ENCODE peak calls at places on chromosomes 11 and 22, in eight cellular contexts. X, H, N, U, E, A, M and I are unnamed samples.

GRCh38 chr11:19790831-19791552 is 78.4 kb downstream of the NAV2 start:
- DNase-seq in X (no peak), H (no peak), N (no peak), U (no peak), E (no peak), A (no peak), M (no peak), I (no peak)

GRCh38 chr22:24968066-24968561 is 15.6 kb downstream of the KIAA1671 start:
- DNase-seq in X (no peak), H (no peak), N (no peak), U (no peak), E (no peak), A (peak), M (no peak), I (no peak)

GRCh38 chr11:108221981-108222685 is at the start of gene NPAT:
- DNase-seq in X (no peak), H (no peak), N (no peak), U (no peak), E (no peak), A (no peak), M (no peak), I (no peak)

GRCh38 chr11:107550304-107550703 is 15.2 kb downstream of the ALKBH8 start:
- DNase-seq in X (no peak), H (no peak), N (no peak), U (no peak), E (no peak), A (no peak), M (no peak), I (no peak)

GRCh38 chr11:111777094-111778046 is 11.2 kb upstream of the PPP2R1B start:
- DNase-seq in X (peak), H (peak), N (peak), U (no peak), E (no peak), A (peak), M (peak), I (no peak)

GRCh38 chr11:73314121-73314948 is 6.3 kb downstream of the ARHGEF17 start:
- DNase-seq in X (peak), H (peak), N (peak), U (no peak), E (peak), A (no peak), M (no peak), I (no peak)

GRCh38 chr11:831132-831864 is 1.5 kb upstream of the CD151 start:
- DNase-seq in X (no peak), H (peak), N (no peak), U (no peak), E (no peak), A (no peak), M (no peak), I (no peak)

GRCh38 chr11:85236211-85236610 is 390.9 kb downstream of the DLG2 start:
- DNase-seq in X (no peak), H (no peak), N (no peak), U (no peak), E (no peak), A (no peak), M (no peak), I (no peak)

GRCh38 chr11:27722117-27722844 is 22.0 kb upstream of the BDNF start:
- DNase-seq in X (peak), H (peak), N (no peak), U (no peak), E (no peak), A (peak), M (no peak), I (no peak)

GRCh38 chr11:96055706-96056387 is 131.9 kb upstream of the MTMR2 start:
- DNase-seq in X (no peak), H (peak), N (no peak), U (no peak), E (no peak), A (peak), M (no peak), I (no peak)

GRCh38 chr11:21988477-21988876 is 204.4 kb upstream of the ANO5 start:
- DNase-seq in X (peak), H (no peak), N (no peak), U (no peak), E (no peak), A (no peak), M (no peak), I (no peak)

GRCh38 chr22:32708835-32709234 is 92.7 kb upstream of the TIMP3 start:
- DNase-seq in X (no peak), H (peak), N (no peak), U (no peak), E (no peak), A (peak), M (no peak), I (no peak)

GRCh38 chr22:48807155-48807554 is 1020.5 kb downstream of the BRD1 start:
- DNase-seq in X (no peak), H (no peak), N (no peak), U (no peak), E (peak), A (no peak), M (no peak), I (no peak)

GRCh38 chr11:110479445-110480101 is 49.8 kb downstream of the FDX1 start:
- DNase-seq in X (peak), H (peak), N (no peak), U (no peak), E (no peak), A (peak), M (no peak), I (no peak)

GRCh38 chr22:18148508-18148965 is 1.4 kb upstream of the USP18 start:
- DNase-seq in X (peak), H (no peak), N (no peak), U (no peak), E (peak), A (no peak), M (no peak), I (no peak)

GRCh38 chr11:64015935-64016468 is 19.7 kb upstream of the FLRT1 start:
- DNase-seq in X (no peak), H (no peak), N (no peak), U (no peak), E (no peak), A (no peak), M (no peak), I (no peak)

GRCh38 chr11:74627381-74627780 is 35.0 kb downstream of the POLD3 start:
- DNase-seq in X (no peak), H (no peak), N (no peak), U (no peak), E (no peak), A (no peak), M (no peak), I (no peak)

GRCh38 chr22:29503811-29504372 is 23.9 kb downstream of the NEFH start:
- DNase-seq in X (peak), H (peak), N (peak), U (no peak), E (no peak), A (peak), M (no peak), I (no peak)

GRCh38 chr11:73367482-73368024 is 8.6 kb upstream of the RELT start:
- DNase-seq in X (no peak), H (no peak), N (no peak), U (no peak), E (no peak), A (no peak), M (no peak), I (no peak)

GRCh38 chr22:24106385-24107381 is 74.6 kb upstream of the SUSD2 start:
- DNase-seq in X (no peak), H (no peak), N (peak), U (no peak), E (no peak), A (peak), M (no peak), I (no peak)

GRCh38 chr11:33965032-33965431 is 73.2 kb upstream of the LMO2 start:
- DNase-seq in X (no peak), H (no peak), N (no peak), U (no peak), E (no peak), A (no peak), M (no peak), I (no peak)

GRCh38 chr11:93568726-93569125 is 25.5 kb upstream of the SMCO4 start:
- DNase-seq in X (no peak), H (no peak), N (no peak), U (no peak), E (no peak), A (no peak), M (no peak), I (no peak)

GRCh38 chr22:50262460-50262911 is 1.0 kb upstream of the MAPK12 start:
- DNase-seq in X (no peak), H (no peak), N (no peak), U (no peak), E (no peak), A (no peak), M (no peak), I (no peak)

GRCh38 chr11:67293090-67293489 is 4.0 kb downstream of the ANKRD13D start:
- DNase-seq in X (no peak), H (peak), N (no peak), U (no peak), E (no peak), A (no peak), M (no peak), I (no peak)

GRCh38 chr22:43910178-43910695 is 13.4 kb upstream of the PNPLA3 start:
- DNase-seq in X (no peak), H (no peak), N (no peak), U (no peak), E (no peak), A (no peak), M (no peak), I (no peak)

GRCh38 chr11:62104816-62105610 is 18.8 kb upstream of the INCENP start:
- DNase-seq in X (no peak), H (peak), N (peak), U (no peak), E (no peak), A (peak), M (no peak), I (no peak)

GRCh38 chr22:20238567-20239062 is 29.5 kb downstream of the RTN4R start:
- DNase-seq in X (peak), H (no peak), N (peak), U (no peak), E (peak), A (peak), M (no peak), I (no peak)

GRCh38 chr11:105144887-105145286 is 5.3 kb upstream of the CARD18 start:
- DNase-seq in X (no peak), H (peak), N (no peak), U (no peak), E (no peak), A (peak), M (no peak), I (no peak)

GRCh38 chr22:28141614-28142013 is 222.6 kb upstream of the PITPNB start:
- DNase-seq in X (no peak), H (peak), N (no peak), U (no peak), E (no peak), A (peak), M (no peak), I (no peak)

GRCh38 chr22:49775191-49776052 is 52.3 kb downstream of the BRD1 start:
- DNase-seq in X (no peak), H (no peak), N (no peak), U (no peak), E (no peak), A (no peak), M (no peak), I (no peak)

GRCh38 chr22:44172370-44173108 is 8.2 kb upstream of the PARVG start:
- DNase-seq in X (no peak), H (no peak), N (peak), U (peak), E (peak), A (no peak), M (peak), I (peak)

GRCh38 chr22:37674951-37675929 is at the start of gene LGALS1:
- DNase-seq in X (peak), H (peak), N (peak), U (peak), E (peak), A (peak), M (no peak), I (peak)
- TF ChIP-seq CTCF in X (no peak), H (no peak), N (no peak), U (peak), E (no peak), A (peak), M (no peak), I (no peak)

DNA sequence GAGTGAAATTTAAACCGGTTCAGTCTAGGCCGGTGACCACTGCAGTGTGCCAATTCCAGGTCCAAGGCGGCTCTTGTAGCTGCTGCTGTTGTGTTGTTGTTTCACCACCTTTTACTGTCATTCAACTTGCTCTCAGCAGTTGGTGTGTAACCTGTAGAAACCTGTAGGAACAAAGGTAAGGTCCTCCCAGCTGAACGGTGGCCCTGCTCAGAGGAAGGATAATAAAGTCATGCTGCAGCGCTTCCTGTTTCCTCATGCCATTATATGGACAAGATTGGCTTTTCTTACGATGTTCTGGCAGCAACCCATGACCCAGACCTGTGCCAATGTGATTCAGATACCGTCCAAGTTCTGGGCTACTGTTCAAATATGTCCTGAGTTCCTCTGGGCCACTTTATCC is 13.4 kb downstream of the FAM181B start:
- DNase-seq in X (no peak), H (no peak), N (no peak), U (no peak), E (no peak), A (no peak), M (no peak), I (no peak)
- TF ChIP-seq CTCF in X (no peak), H (no peak), N (no peak), U (no peak), E (no peak), A (no peak), M (no peak), I (no peak)

GRCh38 chr11:17906436-17906835 is 106.4 kb downstream of the SERGEF start:
- DNase-seq in X (peak), H (no peak), N (no peak), U (no peak), E (no peak), A (no peak), M (no peak), I (no peak)
- TF ChIP-seq CTCF in X (peak), H (peak), N (no peak), U (no peak), E (no peak), A (peak), M (peak), I (no peak)

GRCh38 chr11:119015054-119015611 is 3.0 kb downstream of the RPS25 start:
- DNase-seq in X (peak), H (no peak), N (no peak), U (no peak), E (no peak), A (no peak), M (no peak), I (no peak)
- TF ChIP-seq CTCF in X (peak), H (peak), N (no peak), U (no peak), E (no peak), A (no peak), M (peak), I (no peak)

GRCh38 chr11:14645247-14645912 is 1.8 kb downstream of the PDE3B start:
- DNase-seq in X (no peak), H (peak), N (no peak), U (no peak), E (no peak), A (peak), M (no peak), I (no peak)

GRCh38 chr11:14644396-14645246 is 1.0 kb downstream of the PDE3B start:
- DNase-seq in X (peak), H (no peak), N (peak), U (no peak), E (peak), A (peak), M (no peak), I (no peak)

GRCh38 chr11:14642873-14643696 is 519 bp upstream of the PDE3B start:
- DNase-seq in X (no peak), H (no peak), N (no peak), U (no peak), E (peak), A (no peak), M (no peak), I (no peak)

GRCh38 chr11:14642453-14642852 is 1.2 kb upstream of the PDE3B start:
- DNase-seq in X (no peak), H (no peak), N (no peak), U (no peak), E (no peak), A (no peak), M (no peak), I (no peak)

DNA sequence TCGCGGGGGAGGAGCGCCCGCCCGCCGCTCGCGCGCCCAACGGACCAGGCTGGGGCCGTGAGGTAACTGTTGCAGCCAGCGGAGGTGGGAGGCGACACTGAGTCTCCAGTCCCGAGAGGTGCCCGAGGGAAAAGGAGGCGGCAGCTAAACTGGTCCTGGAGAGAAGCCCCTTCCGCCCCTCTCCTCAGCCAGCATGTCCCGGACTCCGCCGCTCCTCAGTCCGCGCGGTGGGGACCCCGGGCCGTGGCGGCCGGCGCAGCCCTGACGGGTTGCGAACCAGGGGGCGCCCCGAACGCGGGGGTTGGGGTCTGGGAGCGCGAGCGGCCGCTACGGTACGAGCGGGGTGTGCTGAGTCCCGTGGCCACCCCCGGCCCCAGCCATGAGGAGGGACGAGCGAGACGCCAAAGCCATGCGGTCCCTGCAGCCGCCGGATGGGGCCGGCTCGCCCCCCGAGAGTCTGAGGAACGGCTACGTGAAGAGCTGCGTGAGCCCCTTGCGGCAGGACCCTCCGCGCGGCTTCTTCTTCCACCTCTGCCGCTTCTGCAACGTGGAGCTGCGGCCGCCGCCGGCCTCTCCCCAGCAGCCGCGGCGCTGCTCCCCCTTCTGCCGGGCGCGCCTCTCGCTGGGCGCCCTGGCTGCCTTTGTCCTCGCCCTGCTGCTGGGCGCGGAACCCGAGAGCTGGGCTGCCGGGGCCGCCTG is at the start of gene PDE3B:
- DNase-seq in X (peak), H (peak), N (peak), U (no peak), E (peak), A (peak), M (no peak), I (peak)
- TF ChIP-seq CTCF in X (peak), H (no peak), N (no peak), U (no peak), E (peak), A (no peak), M (peak), I (peak)

GRCh38 chr11:17498058-17498457 is 21.4 kb upstream of the ABCC8 start:
- DNase-seq in X (no peak), H (no peak), N (no peak), U (no peak), E (no peak), A (no peak), M (no peak), I (no peak)

GRCh38 chr11:17496406-17496805 is 19.8 kb upstream of the ABCC8 start:
- DNase-seq in X (no peak), H (no peak), N (no peak), U (no peak), E (no peak), A (peak), M (no peak), I (no peak)

GRCh38 chr11:17500673-17501072 is 24.0 kb upstream of the ABCC8 start:
- DNase-seq in X (no peak), H (no peak), N (no peak), U (no peak), E (no peak), A (no peak), M (no peak), I (no peak)

GRCh38 chr11:17502630-17503029 is 26.0 kb upstream of the ABCC8 start:
- DNase-seq in X (no peak), H (no peak), N (no peak), U (no peak), E (no peak), A (no peak), M (no peak), I (no peak)

DNA sequence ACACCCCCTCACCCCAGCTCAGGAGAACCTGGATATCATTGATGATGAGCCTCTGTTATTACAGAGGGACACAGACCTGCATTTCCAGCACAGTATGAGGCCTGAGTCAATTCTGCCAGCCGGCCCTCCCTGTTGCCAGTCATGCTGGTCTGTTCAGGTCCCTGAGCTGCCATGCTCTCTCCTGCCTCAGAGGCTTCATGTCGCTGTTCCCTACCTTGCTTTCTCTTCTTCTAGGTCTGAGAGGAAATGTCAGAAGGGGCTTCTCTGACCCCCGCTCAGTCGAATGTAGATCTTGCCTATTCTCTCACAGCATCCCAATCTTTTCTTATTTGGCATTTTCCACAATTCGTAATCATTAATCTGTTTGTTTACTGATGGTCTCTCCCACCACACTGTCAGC is 21.8 kb upstream of the ABCC8 start:
- DNase-seq in X (no peak), H (no peak), N (no peak), U (no peak), E (no peak), A (no peak), M (no peak), I (no peak)
- TF ChIP-seq CTCF in X (no peak), H (peak), N (no peak), U (no peak), E (no peak), A (peak), M (peak), I (peak)

DNA sequence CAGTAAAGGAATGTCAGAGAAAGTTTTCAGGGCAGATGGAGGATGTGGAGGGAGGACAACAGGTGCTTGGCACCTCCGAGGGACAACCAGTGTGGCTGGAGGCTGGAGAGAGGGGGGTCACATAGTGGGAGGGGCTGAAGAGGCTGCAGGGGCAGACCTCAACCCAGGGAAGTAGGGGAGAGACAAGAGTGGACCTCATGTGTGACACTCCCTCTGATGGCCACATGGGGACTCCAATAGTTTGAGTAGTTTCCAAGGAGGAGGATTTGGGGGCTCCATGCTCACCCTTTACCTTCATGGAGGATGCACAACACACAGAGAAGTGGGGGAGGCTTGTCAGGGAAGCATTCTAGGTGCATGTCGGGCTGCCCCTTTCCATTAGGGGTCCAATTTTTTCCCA is 35.1 kb upstream of the ASPHD2 start:
- DNase-seq in X (no peak), H (no peak), N (no peak), U (no peak), E (no peak), A (no peak), M (no peak), I (no peak)
- TF ChIP-seq CTCF in X (no peak), H (no peak), N (no peak), U (no peak), E (no peak), A (peak), M (no peak), I (peak)

GRCh38 chr22:39600491-39601179 is 30.1 kb downstream of the CACNA1I start:
- DNase-seq in X (no peak), H (no peak), N (no peak), U (no peak), E (no peak), A (no peak), M (no peak), I (no peak)

GRCh38 chr22:39603345-39603744 is 32.8 kb downstream of the CACNA1I start:
- DNase-seq in X (no peak), H (no peak), N (no peak), U (no peak), E (no peak), A (no peak), M (no peak), I (no peak)

GRCh38 chr22:39598017-39598965 is 27.7 kb downstream of the CACNA1I start:
- DNase-seq in X (peak), H (no peak), N (no peak), U (no peak), E (peak), A (no peak), M (peak), I (no peak)

GRCh38 chr22:39597236-39597869 is 26.8 kb downstream of the CACNA1I start:
- DNase-seq in X (no peak), H (no peak), N (no peak), U (no peak), E (no peak), A (no peak), M (no peak), I (no peak)

GRCh38 chr22:39601180-39601535 is 30.6 kb downstream of the CACNA1I start:
- DNase-seq in X (no peak), H (no peak), N (no peak), U (no peak), E (no peak), A (no peak), M (no peak), I (no peak)
- TF ChIP-seq CTCF in X (no peak), H (no peak), N (no peak), U (no peak), E (no peak), A (no peak), M (no peak), I (no peak)